ENCODE peak calls at places on chromosomes 2 and 18, in four cellular contexts. J is cardiac muscle cell, S is upper lobe of left lung, G is BJ. E is an unnamed sample.

GRCh38 chr2:86025229-86025820 is 80.4 kb downstream of the POLR1A start:
- DNase-seq in J (no peak), S (no peak), G (no peak), E (no peak)

GRCh38 chr2:189407944-189408209 is 33.4 kb upstream of the WDR75 start:
- DNase-seq in J (no peak), S (no peak), G (no peak), E (no peak)

GRCh38 chr2:47569658-47570398 is 166.9 kb downstream of the MSH2 start:
- DNase-seq in J (peak; percentile 57), S (peak; percentile 79), G (no peak), E (no peak)

GRCh38 chr2:64627860-64628841 is 25.6 kb downstream of the SERTAD2 start:
- DNase-seq in J (no peak), S (no peak), G (no peak), E (no peak)

GRCh38 chr2:204321027-204321800 is 224.1 kb upstream of the PARD3B start:
- DNase-seq in J (no peak), S (no peak), G (no peak), E (no peak)

GRCh38 chr18:654601-655000 is 2.9 kb upstream of the TYMS start:
- DNase-seq in J (no peak), S (no peak), G (no peak), E (no peak)

GRCh38 chr2:599601-600000 is 77.6 kb downstream of the TMEM18 start:
- DNase-seq in J (no peak), S (no peak), G (no peak), E (no peak)

GRCh38 chr2:176166260-176166659 is 9.2 kb downstream of the HOXD3 start:
- DNase-seq in J (no peak), S (no peak), G (no peak), E (no peak)

GRCh38 chr2:228377533-228377932 is 196.0 kb upstream of the SPHKAP start:
- DNase-seq in J (no peak), S (no peak), G (no peak), E (no peak)

GRCh38 chr2:146642066-146642465 is 1202.8 kb upstream of the ACVR2A start:
- DNase-seq in J (no peak), S (no peak), G (no peak), E (no peak)

GRCh38 chr2:73886357-73886756 is 6.5 kb upstream of the ACTG2 start:
- DNase-seq in J (no peak), S (no peak), G (no peak), E (no peak)

GRCh38 chr2:203489531-203489930 is 45.6 kb downstream of the RAPH1 start:
- DNase-seq in J (no peak), S (no peak), G (no peak), E (no peak)

GRCh38 chr2:50556934-50557575 is 474.9 kb downstream of the NRXN1 start:
- DNase-seq in J (no peak), S (no peak), G (no peak), E (no peak)

GRCh38 chr18:57961411-57961810 is 82.6 kb upstream of the NEDD4L start:
- DNase-seq in J (no peak), S (no peak), G (no peak), E (no peak)

GRCh38 chr2:25000503-25001328 is 29.0 kb upstream of the DNAJC27 start:
- DNase-seq in J (no peak), S (no peak), G (no peak), E (no peak)

GRCh38 chr2:216534809-216535208 is 36.2 kb downstream of the RPL37A start:
- DNase-seq in J (no peak), S (no peak), G (no peak), E (no peak)

GRCh38 chr2:241559489-241560180 is 1.1 kb downstream of the BOK start:
- DNase-seq in J (peak; percentile 55), S (peak; percentile 89), G (no peak), E (no peak)

GRCh38 chr2:239106314-239106908 is 258.5 kb downstream of the TWIST2 start:
- DNase-seq in J (peak; percentile 61), S (no peak), G (no peak), E (peak; percentile 24)
- TF ChIP-seq CTCF in J (peak; percentile 68), S (peak; percentile 31), G (peak; percentile 77), E (peak; percentile 67)

DNA sequence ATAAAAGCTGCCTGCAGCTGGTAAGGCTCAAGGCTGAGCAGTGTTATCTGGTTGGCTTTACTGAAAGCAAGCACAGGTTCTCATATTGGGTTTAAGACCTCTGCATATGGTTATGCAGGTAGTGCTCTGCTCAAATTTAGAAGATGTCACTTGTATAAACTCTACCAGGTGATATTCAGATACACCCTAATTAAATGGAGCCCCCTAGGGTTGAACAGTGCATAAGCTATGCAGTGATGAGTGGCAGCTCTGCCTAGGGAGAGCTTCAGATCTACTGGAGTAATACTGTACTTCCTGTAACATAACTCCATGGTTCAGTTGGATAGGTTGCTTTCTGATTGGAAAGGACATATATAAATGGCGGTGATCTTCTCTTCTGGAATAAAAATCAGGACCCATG is 222.7 kb downstream of the CYRIA start:
- DNase-seq in J (no peak), S (no peak), G (no peak), E (no peak)
- TF ChIP-seq CTCF in J (no peak), S (no peak), G (no peak), E (no peak)

DNA sequence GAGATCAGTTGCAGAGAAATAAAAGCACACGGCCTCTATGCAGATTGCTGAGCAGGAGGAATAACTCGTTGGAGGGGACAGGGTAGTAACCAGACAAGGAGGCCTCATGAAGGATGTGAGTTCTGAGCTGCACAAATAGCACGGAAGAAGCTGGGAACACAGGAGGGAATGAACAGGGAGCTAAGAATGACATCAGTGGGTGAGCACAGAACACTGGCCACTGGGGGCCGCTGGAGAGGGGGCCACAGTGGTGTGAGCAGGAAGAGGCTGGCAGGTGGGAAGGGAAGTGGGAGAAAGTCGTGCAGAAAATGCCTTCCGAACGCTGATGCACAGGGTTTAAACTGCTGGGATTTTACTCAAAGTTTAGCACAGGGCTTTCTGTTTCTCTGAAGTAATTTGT is 61.0 kb downstream of the ZAP70 start:
- DNase-seq in J (peak; percentile 50), S (no peak), G (no peak), E (no peak)
- TF ChIP-seq CTCF in J (peak; percentile 31), S (no peak), G (peak; percentile 29), E (no peak)

GRCh38 chr18:8329186-8329771 is 280.0 kb upstream of the RAB12 start:
- DNase-seq in J (peak; percentile 14), S (no peak), G (peak; percentile 6), E (no peak)

GRCh38 chr18:8337216-8337615 is 272.0 kb upstream of the RAB12 start:
- DNase-seq in J (no peak), S (no peak), G (no peak), E (no peak)

GRCh38 chr18:8332286-8332685 is 277.0 kb upstream of the RAB12 start:
- DNase-seq in J (no peak), S (no peak), G (no peak), E (no peak)

GRCh38 chr18:8339958-8340357 is 269.3 kb upstream of the RAB12 start:
- DNase-seq in J (no peak), S (peak; percentile 56), G (no peak), E (no peak)

GRCh38 chr18:8333961-8334360 is 275.3 kb upstream of the RAB12 start:
- DNase-seq in J (no peak), S (no peak), G (no peak), E (no peak)
- TF ChIP-seq CTCF in J (no peak), S (no peak), G (no peak), E (no peak)

DNA sequence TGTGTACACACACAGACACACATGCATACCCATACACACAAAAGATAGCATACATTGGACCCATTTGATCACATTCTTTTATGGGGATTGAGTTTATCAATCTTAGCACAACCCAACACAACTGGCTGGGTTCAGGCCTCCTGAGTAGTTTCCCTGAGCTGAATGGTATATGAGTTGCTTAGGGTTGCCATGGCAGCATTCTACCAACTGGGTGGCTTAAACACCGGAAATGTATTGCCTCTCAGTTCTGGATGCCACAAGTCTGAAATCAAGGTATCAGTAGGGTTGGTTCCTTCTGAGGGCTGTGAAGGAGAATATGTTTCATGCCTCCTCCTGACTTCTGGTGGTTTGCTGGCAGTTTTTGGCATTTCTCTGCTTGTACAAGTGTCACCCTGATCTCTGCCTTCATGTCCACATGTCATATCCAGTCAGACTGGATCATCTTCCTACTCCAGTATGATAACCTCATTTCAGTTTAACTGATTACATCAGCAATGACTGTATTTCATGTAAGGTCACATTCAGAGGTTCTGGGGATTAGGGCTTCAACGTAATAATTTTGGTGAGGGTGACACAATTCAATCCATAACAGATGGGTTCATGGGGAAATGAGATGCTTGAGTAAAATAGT is 212.7 kb downstream of the KCNE4 start:
- DNase-seq in J (no peak), S (no peak), G (no peak), E (no peak)
- TF ChIP-seq CTCF in J (no peak), S (no peak), G (no peak), E (no peak)

GRCh38 chr2:60559880-60560279 is 6.4 kb upstream of the BCL11A start:
- DNase-seq in J (no peak), S (no peak), G (no peak), E (no peak)

GRCh38 chr2:60558536-60558935 is 5.1 kb upstream of the BCL11A start:
- DNase-seq in J (no peak), S (no peak), G (no peak), E (no peak)

GRCh38 chr2:60556441-60556997 is 3.1 kb upstream of the BCL11A start:
- DNase-seq in J (no peak), S (peak; percentile 40), G (no peak), E (no peak)

GRCh38 chr2:60556998-60557955 is 3.8 kb upstream of the BCL11A start:
- DNase-seq in J (no peak), S (peak; percentile 25), G (no peak), E (no peak)

DNA sequence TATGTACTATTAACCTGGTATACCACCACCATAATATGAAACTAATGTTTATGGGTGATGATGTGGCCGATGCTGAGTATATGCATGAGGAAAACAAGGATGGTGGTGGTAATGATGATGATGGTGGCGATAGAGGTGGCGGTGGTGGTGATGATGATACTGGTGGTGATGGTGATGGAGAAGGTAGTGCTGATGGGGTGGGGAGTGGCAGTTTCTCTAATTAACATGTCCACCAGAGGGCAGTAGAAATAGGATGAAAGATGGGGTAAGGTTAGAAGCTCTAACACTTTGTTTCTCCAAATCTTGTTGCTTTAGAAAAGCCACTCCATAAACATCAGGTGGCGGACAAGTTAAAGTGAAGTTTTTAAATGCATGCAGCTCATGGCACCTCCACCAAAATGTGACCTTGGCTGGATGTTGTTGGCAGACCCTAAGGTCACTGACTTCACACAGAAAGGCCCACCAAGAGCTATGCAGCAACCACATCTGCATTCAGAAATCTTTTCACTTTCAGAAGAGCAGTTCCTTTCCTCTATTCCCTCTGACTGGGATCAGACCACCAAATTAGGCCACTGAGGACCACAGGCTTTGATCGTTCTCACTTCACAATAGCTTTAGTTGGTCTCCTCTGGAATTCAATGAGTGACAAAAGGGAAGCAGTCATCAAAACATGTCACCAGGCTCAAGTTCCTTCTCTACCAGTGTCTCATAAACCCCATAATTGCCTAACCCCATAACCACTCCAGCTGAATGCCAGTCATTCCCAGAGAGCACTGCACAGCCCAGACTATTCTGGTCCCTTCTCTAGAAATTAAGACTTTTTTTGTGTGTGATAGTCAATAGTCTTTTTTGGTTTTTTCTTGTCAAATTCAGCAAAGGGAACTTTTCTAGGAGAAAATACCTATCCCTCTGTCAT is 7.5 kb upstream of the BCL11A start:
- DNase-seq in J (peak; percentile 57), S (no peak), G (no peak), E (no peak)
- TF ChIP-seq CTCF in J (peak; percentile 57), S (peak; percentile 27), G (peak; percentile 56), E (peak; percentile 47)